ENCODE peak calls at places on chromosomes 4 and X, in four cellular contexts. S is transverse colon, U is AG09309, W is astrocyte of the spinal cord. M is an unnamed sample.

GRCh38 chrX:34849371-34849770 is 93.2 kb upstream of the FAM47B start:
- DNase-seq in S (no peak), U (peak; percentile 29), W (peak; percentile 37), M (no peak)

GRCh38 chr4:141540643-141541042 is 95.7 kb upstream of the IL15 start:
- DNase-seq in S (no peak), U (no peak), W (peak; percentile 53), M (no peak)

GRCh38 chrX:118904664-118905063 is 69.8 kb upstream of the LONRF3 start:
- DNase-seq in S (no peak), U (no peak), W (no peak), M (no peak)

GRCh38 chrX:69095260-69095659 is 70.0 kb downstream of the PJA1 start:
- DNase-seq in S (no peak), U (no peak), W (no peak), M (no peak)

GRCh38 chr4:185717018-185717726 is 94.8 kb downstream of the SORBS2 start:
- DNase-seq in S (no peak), U (no peak), W (no peak), M (no peak)

GRCh38 chr4:109156346-109156745 is 146.1 kb downstream of the COL25A1 start:
- DNase-seq in S (no peak), U (no peak), W (no peak), M (no peak)

GRCh38 chr4:96166806-96167205 is 326.9 kb downstream of the PDHA2 start:
- DNase-seq in S (no peak), U (no peak), W (no peak), M (no peak)

GRCh38 chrX:107654778-107655761 is 26.8 kb downstream of the PRPS1 start:
- DNase-seq in S (peak; percentile 59), U (peak; percentile 75), W (peak; percentile 89), M (no peak)

GRCh38 chrX:9352683-9353430 is 112.0 kb upstream of the TBL1X start:
- DNase-seq in S (peak; percentile 41), U (peak; percentile 53), W (peak; percentile 65), M (no peak)

GRCh38 chrX:136185409-136186022 is 38.2 kb downstream of the FHL1 start:
- DNase-seq in S (no peak), U (no peak), W (no peak), M (no peak)

GRCh38 chrX:150148749-150149672 is 210.7 kb upstream of the EOLA2 start:
- DNase-seq in S (no peak), U (no peak), W (peak; percentile 36), M (no peak)

GRCh38 chrX:130083656-130084382 is 26.5 kb downstream of the ELF4 start:
- DNase-seq in S (no peak), U (no peak), W (no peak), M (no peak)

GRCh38 chrX:149903889-149904748 is 23.1 kb downstream of the MAGEA8 start:
- DNase-seq in S (no peak), U (no peak), W (peak; percentile 16), M (no peak)

GRCh38 chrX:53093748-53094583 is at the start of gene KANTR:
- DNase-seq in S (peak; percentile 90), U (peak; percentile 84), W (peak; percentile 95), M (peak; percentile 85)

GRCh38 chr4:19566041-19566440 is 685.7 kb upstream of the SLIT2 start:
- DNase-seq in S (no peak), U (no peak), W (no peak), M (no peak)

GRCh38 chr4:156596026-156596425 is 375.6 kb downstream of the PDGFC start:
- DNase-seq in S (no peak), U (no peak), W (no peak), M (no peak)

GRCh38 chr4:186725422-186726149 is 1.9 kb upstream of the FAT1 start:
- DNase-seq in S (peak; percentile 87), U (peak; percentile 64), W (peak; percentile 91), M (peak; percentile 76)

GRCh38 chrX:41471786-41472185 is 24.6 kb downstream of the NYX start:
- DNase-seq in S (no peak), U (no peak), W (no peak), M (no peak)

GRCh38 chr4:2977116-2978097 is 14.0 kb downstream of the GRK4 start:
- DNase-seq in S (no peak), U (peak; percentile 17), W (peak; percentile 42), M (no peak)

GRCh38 chr4:7716322-7716721 is 223.3 kb downstream of the AFAP1 start:
- DNase-seq in S (no peak), U (no peak), W (no peak), M (no peak)

GRCh38 chr4:76525751-76526150 is 90.7 kb downstream of the SHROOM3 start:
- DNase-seq in S (no peak), U (no peak), W (no peak), M (no peak)

GRCh38 chr4:107801766-107802211 is 22.9 kb upstream of the SGMS2 start:
- DNase-seq in S (no peak), U (peak; percentile 60), W (peak; percentile 79), M (peak; percentile 24)

GRCh38 chr4:150714462-150715438 is 132.8 kb downstream of the MAB21L2 start:
- DNase-seq in S (no peak), U (no peak), W (no peak), M (no peak)

GRCh38 chr4:54099959-54100606 is at the start of gene GSX2:
- DNase-seq in S (no peak), U (no peak), W (no peak), M (no peak)

GRCh38 chr4:181693517-181693916 is 549.7 kb upstream of the TENM3 start:
- DNase-seq in S (no peak), U (no peak), W (no peak), M (no peak)

GRCh38 chrX:78493180-78493579 is 165.8 kb upstream of the CYSLTR1 start:
- DNase-seq in S (no peak), U (no peak), W (no peak), M (no peak)

GRCh38 chr4:55543858-55544257 is 2.9 kb downstream of the CLOCK start:
- DNase-seq in S (no peak), U (no peak), W (peak; percentile 7), M (no peak)

GRCh38 chr4:96241819-96242218 is 401.9 kb downstream of the PDHA2 start:
- DNase-seq in S (no peak), U (no peak), W (no peak), M (no peak)

GRCh38 chr4:70954032-70954431 is 39.4 kb upstream of the DCK start:
- DNase-seq in S (no peak), U (no peak), W (peak; percentile 32), M (no peak)

GRCh38 chr4:71860643-71861042 is 76.8 kb upstream of the GC start:
- DNase-seq in S (no peak), U (no peak), W (peak; percentile 13), M (no peak)

GRCh38 chrX:275967-276587 is 5.1 kb upstream of the PLCXD1 start:
- DNase-seq in S (peak; percentile 84), U (no peak), W (peak; percentile 29), M (no peak)

GRCh38 chr4:30256105-30256828 is 463.9 kb upstream of the PCDH7 start:
- DNase-seq in S (no peak), U (no peak), W (no peak), M (no peak)

GRCh38 chr4:118032691-118033090 is 1.6 kb upstream of the NDST3 start:
- DNase-seq in S (no peak), U (no peak), W (peak; percentile 62), M (peak; percentile 3)

GRCh38 chr4:118036336-118036735 is 2.0 kb downstream of the NDST3 start:
- DNase-seq in S (no peak), U (no peak), W (no peak), M (no peak)

GRCh38 chr4:118035309-118035708 is 1.0 kb downstream of the NDST3 start:
- DNase-seq in S (no peak), U (no peak), W (no peak), M (no peak)

GRCh38 chr4:118033148-118034060 is 882 bp upstream of the NDST3 start:
- DNase-seq in S (peak; percentile 69), U (no peak), W (peak; percentile 72), M (peak; percentile 26)

GRCh38 chr4:118034061-118034785 is at the start of gene NDST3:
- DNase-seq in S (peak; percentile 39), U (no peak), W (peak; percentile 82), M (peak; percentile 70)
- TF ChIP-seq CTCF in S (peak; percentile 25), U (peak; percentile 19), W (peak; percentile 52), M (peak; percentile 67)

GRCh38 chr4:1316537-1317168 is 27.0 kb downstream of the MAEA start:
- DNase-seq in S (no peak), U (no peak), W (no peak), M (no peak)

GRCh38 chr4:1315838-1316536 is 26.3 kb downstream of the MAEA start:
- DNase-seq in S (no peak), U (no peak), W (no peak), M (no peak)

GRCh38 chr4:1318046-1318375 is 28.3 kb downstream of the MAEA start:
- DNase-seq in S (no peak), U (no peak), W (no peak), M (no peak)

GRCh38 chr4:1317177-1318045 is 27.7 kb downstream of the MAEA start:
- DNase-seq in S (no peak), U (no peak), W (no peak), M (no peak)

GRCh38 chr4:1318488-1319213 is 28.4 kb upstream of the UVSSA start:
- DNase-seq in S (no peak), U (no peak), W (no peak), M (no peak)
- TF ChIP-seq CTCF in S (peak; percentile 27), U (peak; percentile 46), W (peak; percentile 33), M (peak; percentile 28)

GRCh38 chrX:153968754-153969124 is 2.9 kb downstream of the HCFC1 start:
- DNase-seq in S (peak; percentile 46), U (no peak), W (peak; percentile 16), M (no peak)
- TF ChIP-seq CTCF in S (no peak), U (no peak), W (no peak), M (peak; percentile 6)

GRCh38 chrX:3548743-3549441 is 164.6 kb downstream of the PRKX start:
- DNase-seq in S (no peak), U (peak; percentile 87), W (peak; percentile 72), M (peak; percentile 44)
- TF ChIP-seq CTCF in S (no peak), U (peak; percentile 54), W (peak; percentile 37), M (peak; percentile 26)

DNA sequence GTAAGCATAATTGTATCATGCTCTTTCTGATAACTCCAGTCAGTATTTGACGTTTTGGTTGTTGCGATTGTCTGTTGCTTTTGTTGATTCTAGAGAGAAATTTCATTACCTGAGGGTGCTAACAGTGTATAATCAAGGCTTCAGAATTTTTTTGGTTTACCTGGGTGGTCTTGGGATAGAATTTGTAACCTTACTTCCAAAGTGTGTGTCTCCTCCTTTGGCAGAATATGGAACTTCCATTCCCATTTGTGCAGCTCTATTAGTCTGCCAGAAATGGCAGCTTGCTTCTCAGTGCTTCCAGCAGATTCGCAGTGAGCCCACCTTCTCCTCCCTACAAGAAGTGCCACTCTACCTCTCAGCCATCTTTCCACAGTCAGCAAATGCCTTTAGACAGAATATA is 5.3 kb downstream of the COPS4 start:
- DNase-seq in S (no peak), U (no peak), W (no peak), M (no peak)
- TF ChIP-seq CTCF in S (no peak), U (no peak), W (no peak), M (peak; percentile 8)